ENCODE peak calls at places on chromosome 1, in five cellular contexts. One of them, this sample, is unnamed.

GRCh38 chr1:205261946-205262668 is 34.4 kb downstream of the TMCC2 start:
- DNase-seq in body of pancreas: no peak
- DNase-seq in skeletal muscle cell: no peak
- DNase-seq in HEK293T: no peak
- DNase-seq in spleen: no peak
- DNase-seq in this sample: no peak

GRCh38 chr1:8395433-8395866 is 77.5 kb downstream of the SLC45A1 start:
- DNase-seq in spleen: no peak
- DNase-seq in skeletal muscle cell: no peak
- DNase-seq in HEK293T: no peak
- DNase-seq in body of pancreas: no peak
- DNase-seq in this sample: no peak

GRCh38 chr1:241336335-241336734 is 20.7 kb downstream of the RGS7 start:
- DNase-seq in body of pancreas: no peak
- DNase-seq in skeletal muscle cell: peak; percentile 32
- DNase-seq in spleen: no peak
- DNase-seq in HEK293T: no peak
- DNase-seq in this sample: no peak

GRCh38 chr1:197675475-197676324 is 99.6 kb downstream of the DENND1B start:
- DNase-seq in spleen: no peak
- DNase-seq in HEK293T: no peak
- DNase-seq in skeletal muscle cell: peak; percentile 60
- DNase-seq in body of pancreas: peak; percentile 29
- DNase-seq in this sample: no peak

GRCh38 chr1:214859647-214860046 is 222.9 kb upstream of the KCNK2 start:
- DNase-seq in HEK293T: no peak
- DNase-seq in spleen: no peak
- DNase-seq in skeletal muscle cell: no peak
- DNase-seq in body of pancreas: no peak
- DNase-seq in this sample: no peak

GRCh38 chr1:67741121-67741520 is 56.1 kb downstream of the GADD45A start:
- DNase-seq in HEK293T: no peak
- DNase-seq in spleen: no peak
- DNase-seq in skeletal muscle cell: no peak
- DNase-seq in body of pancreas: peak; percentile 68
- DNase-seq in this sample: no peak

GRCh38 chr1:27763358-27763757 is 9.7 kb upstream of the STX12 start:
- DNase-seq in HEK293T: no peak
- DNase-seq in spleen: no peak
- DNase-seq in body of pancreas: no peak
- DNase-seq in skeletal muscle cell: no peak
- DNase-seq in this sample: no peak

GRCh38 chr1:57722285-57722978 is 298.6 kb upstream of the DAB1 start:
- DNase-seq in HEK293T: no peak
- DNase-seq in spleen: no peak
- DNase-seq in skeletal muscle cell: no peak
- DNase-seq in body of pancreas: no peak
- DNase-seq in this sample: no peak